ENCODE peak calls at places on chromosomes 16 and 17, in ten cellular contexts. One of them, this sample, is unnamed.
A peak's percentile ranks its signal among the peaks of the same experiment; 100 is the strongest.

GRCh38 chr16:88264641-88265285 is 118.0 kb upstream of the ZNF469 start:
- DNase-seq in uterus: peak; percentile 98
- DNase-seq in Calu3: peak; percentile 98
- DNase-seq in activated T-helper 1 cell treated with anti-CD3 and anti-CD28 coated beads, Interleukin-12 subunit alpha, Interleukin-12 subunit beta, Interleukin-2, Interleukin-4 antibody, amounts not matched to agents 30 ng/mL and 10 ng/mL and 1 ng/mL, durations not matched to agents 14 hours and 24 hours and 36 hours: peak; percentile 11
- DNase-seq in left ventricle myocardium inferior: peak; percentile 93
- DNase-seq in dermis blood vessel endothelial cell: peak; percentile 90
- DNase-seq in pulmonary artery endothelial cell: peak; percentile 66
- DNase-seq in stimulated activated CD8-positive, alpha-beta memory T cell treated with anti-CD3 and anti-CD28 coated beads, Interleukin-15, amount 100 ng/mL, for 24 hours: peak; percentile 14
- DNase-seq in fibroblast of pulmonary artery: peak; percentile 91
- DNase-seq in NCI-H774: no peak
- DNase-seq in this sample: peak; percentile 94

GRCh38 chr17:28276011-28276410 is 43.0 kb upstream of the TMEM97 start:
- DNase-seq in Calu3: no peak
- DNase-seq in activated T-helper 1 cell treated with anti-CD3 and anti-CD28 coated beads, Interleukin-12 subunit alpha, Interleukin-12 subunit beta, Interleukin-2, Interleukin-4 antibody, amounts not matched to agents 30 ng/mL and 10 ng/mL and 1 ng/mL, durations not matched to agents 14 hours and 24 hours and 36 hours: no peak
- DNase-seq in fibroblast of pulmonary artery: no peak
- DNase-seq in stimulated activated CD8-positive, alpha-beta memory T cell treated with anti-CD3 and anti-CD28 coated beads, Interleukin-15, amount 100 ng/mL, for 24 hours: no peak
- DNase-seq in NCI-H774: no peak
- DNase-seq in dermis blood vessel endothelial cell: no peak
- DNase-seq in pulmonary artery endothelial cell: no peak
- DNase-seq in uterus: no peak
- DNase-seq in left ventricle myocardium inferior: no peak
- DNase-seq in this sample: no peak

GRCh38 chr17:75511610-75512575 is 3.4 kb downstream of the CASKIN2 start:
- DNase-seq in Calu3: peak; percentile 79
- DNase-seq in stimulated activated CD8-positive, alpha-beta memory T cell treated with anti-CD3 and anti-CD28 coated beads, Interleukin-15, amount 100 ng/mL, for 24 hours: no peak
- DNase-seq in pulmonary artery endothelial cell: no peak
- DNase-seq in activated T-helper 1 cell treated with anti-CD3 and anti-CD28 coated beads, Interleukin-12 subunit alpha, Interleukin-12 subunit beta, Interleukin-2, Interleukin-4 antibody, amounts not matched to agents 30 ng/mL and 10 ng/mL and 1 ng/mL, durations not matched to agents 14 hours and 24 hours and 36 hours: no peak
- DNase-seq in NCI-H774: peak; percentile 36
- DNase-seq in dermis blood vessel endothelial cell: peak; percentile 52
- DNase-seq in uterus: no peak
- DNase-seq in left ventricle myocardium inferior: peak; percentile 62
- DNase-seq in fibroblast of pulmonary artery: no peak
- DNase-seq in this sample: no peak

GRCh38 chr16:16905850-16906249 is 526.9 kb downstream of the NPIPA7 start:
- DNase-seq in fibroblast of pulmonary artery: no peak
- DNase-seq in stimulated activated CD8-positive, alpha-beta memory T cell treated with anti-CD3 and anti-CD28 coated beads, Interleukin-15, amount 100 ng/mL, for 24 hours: no peak
- DNase-seq in left ventricle myocardium inferior: no peak
- DNase-seq in uterus: no peak
- DNase-seq in dermis blood vessel endothelial cell: no peak
- DNase-seq in Calu3: no peak
- DNase-seq in NCI-H774: no peak
- DNase-seq in pulmonary artery endothelial cell: no peak
- DNase-seq in activated T-helper 1 cell treated with anti-CD3 and anti-CD28 coated beads, Interleukin-12 subunit alpha, Interleukin-12 subunit beta, Interleukin-2, Interleukin-4 antibody, amounts not matched to agents 30 ng/mL and 10 ng/mL and 1 ng/mL, durations not matched to agents 14 hours and 24 hours and 36 hours: no peak
- DNase-seq in this sample: no peak

GRCh38 chr17:20059728-20060188 is 50.6 kb downstream of the SPECC1 start:
- DNase-seq in activated T-helper 1 cell treated with anti-CD3 and anti-CD28 coated beads, Interleukin-12 subunit alpha, Interleukin-12 subunit beta, Interleukin-2, Interleukin-4 antibody, amounts not matched to agents 30 ng/mL and 10 ng/mL and 1 ng/mL, durations not matched to agents 14 hours and 24 hours and 36 hours: no peak
- DNase-seq in left ventricle myocardium inferior: no peak
- DNase-seq in NCI-H774: no peak
- DNase-seq in Calu3: no peak
- DNase-seq in dermis blood vessel endothelial cell: no peak
- DNase-seq in pulmonary artery endothelial cell: no peak
- DNase-seq in stimulated activated CD8-positive, alpha-beta memory T cell treated with anti-CD3 and anti-CD28 coated beads, Interleukin-15, amount 100 ng/mL, for 24 hours: no peak
- DNase-seq in fibroblast of pulmonary artery: peak; percentile 40
- DNase-seq in uterus: no peak
- DNase-seq in this sample: peak; percentile 52

GRCh38 chr17:44314869-44315661 is 6.7 kb downstream of the RUNDC3A start:
- DNase-seq in Calu3: peak; percentile 62
- DNase-seq in dermis blood vessel endothelial cell: peak; percentile 44
- DNase-seq in NCI-H774: peak; percentile 21
- DNase-seq in pulmonary artery endothelial cell: no peak
- DNase-seq in left ventricle myocardium inferior: no peak
- DNase-seq in activated T-helper 1 cell treated with anti-CD3 and anti-CD28 coated beads, Interleukin-12 subunit alpha, Interleukin-12 subunit beta, Interleukin-2, Interleukin-4 antibody, amounts not matched to agents 30 ng/mL and 10 ng/mL and 1 ng/mL, durations not matched to agents 14 hours and 24 hours and 36 hours: peak; percentile 39
- DNase-seq in uterus: no peak
- DNase-seq in stimulated activated CD8-positive, alpha-beta memory T cell treated with anti-CD3 and anti-CD28 coated beads, Interleukin-15, amount 100 ng/mL, for 24 hours: peak; percentile 23
- DNase-seq in fibroblast of pulmonary artery: peak; percentile 31
- DNase-seq in this sample: peak; percentile 93

GRCh38 chr16:49493836-49494235 is 120.2 kb downstream of the C16orf78 start:
- DNase-seq in stimulated activated CD8-positive, alpha-beta memory T cell treated with anti-CD3 and anti-CD28 coated beads, Interleukin-15, amount 100 ng/mL, for 24 hours: no peak
- DNase-seq in activated T-helper 1 cell treated with anti-CD3 and anti-CD28 coated beads, Interleukin-12 subunit alpha, Interleukin-12 subunit beta, Interleukin-2, Interleukin-4 antibody, amounts not matched to agents 30 ng/mL and 10 ng/mL and 1 ng/mL, durations not matched to agents 14 hours and 24 hours and 36 hours: no peak
- DNase-seq in pulmonary artery endothelial cell: no peak
- DNase-seq in uterus: no peak
- DNase-seq in Calu3: no peak
- DNase-seq in left ventricle myocardium inferior: no peak
- DNase-seq in dermis blood vessel endothelial cell: no peak
- DNase-seq in fibroblast of pulmonary artery: no peak
- DNase-seq in NCI-H774: no peak
- DNase-seq in this sample: no peak

GRCh38 chr17:79778504-79779087 is 648 bp downstream of the CBX2 start:
- DNase-seq in activated T-helper 1 cell treated with anti-CD3 and anti-CD28 coated beads, Interleukin-12 subunit alpha, Interleukin-12 subunit beta, Interleukin-2, Interleukin-4 antibody, amounts not matched to agents 30 ng/mL and 10 ng/mL and 1 ng/mL, durations not matched to agents 14 hours and 24 hours and 36 hours: no peak
- DNase-seq in uterus: no peak
- DNase-seq in stimulated activated CD8-positive, alpha-beta memory T cell treated with anti-CD3 and anti-CD28 coated beads, Interleukin-15, amount 100 ng/mL, for 24 hours: no peak
- DNase-seq in left ventricle myocardium inferior: no peak
- DNase-seq in NCI-H774: peak; percentile 13
- DNase-seq in pulmonary artery endothelial cell: no peak
- DNase-seq in fibroblast of pulmonary artery: no peak
- DNase-seq in Calu3: no peak
- DNase-seq in dermis blood vessel endothelial cell: no peak
- DNase-seq in this sample: no peak

GRCh38 chr17:34146440-34147043 is 108.5 kb upstream of the CCL2 start:
- DNase-seq in fibroblast of pulmonary artery: no peak
- DNase-seq in Calu3: peak; percentile 85
- DNase-seq in stimulated activated CD8-positive, alpha-beta memory T cell treated with anti-CD3 and anti-CD28 coated beads, Interleukin-15, amount 100 ng/mL, for 24 hours: no peak
- DNase-seq in dermis blood vessel endothelial cell: peak; percentile 34
- DNase-seq in pulmonary artery endothelial cell: no peak
- DNase-seq in NCI-H774: peak; percentile 32
- DNase-seq in left ventricle myocardium inferior: peak; percentile 48
- DNase-seq in activated T-helper 1 cell treated with anti-CD3 and anti-CD28 coated beads, Interleukin-12 subunit alpha, Interleukin-12 subunit beta, Interleukin-2, Interleukin-4 antibody, amounts not matched to agents 30 ng/mL and 10 ng/mL and 1 ng/mL, durations not matched to agents 14 hours and 24 hours and 36 hours: peak; percentile 53
- DNase-seq in uterus: no peak
- DNase-seq in this sample: peak; percentile 44

GRCh38 chr17:80320496-80320895 is 59.8 kb downstream of the RNF213 start:
- DNase-seq in pulmonary artery endothelial cell: no peak
- DNase-seq in stimulated activated CD8-positive, alpha-beta memory T cell treated with anti-CD3 and anti-CD28 coated beads, Interleukin-15, amount 100 ng/mL, for 24 hours: no peak
- DNase-seq in uterus: no peak
- DNase-seq in dermis blood vessel endothelial cell: no peak
- DNase-seq in left ventricle myocardium inferior: no peak
- DNase-seq in NCI-H774: no peak
- DNase-seq in Calu3: no peak
- DNase-seq in fibroblast of pulmonary artery: no peak
- DNase-seq in activated T-helper 1 cell treated with anti-CD3 and anti-CD28 coated beads, Interleukin-12 subunit alpha, Interleukin-12 subunit beta, Interleukin-2, Interleukin-4 antibody, amounts not matched to agents 30 ng/mL and 10 ng/mL and 1 ng/mL, durations not matched to agents 14 hours and 24 hours and 36 hours: no peak
- DNase-seq in this sample: no peak

GRCh38 chr17:66964930-66965800 is 658 bp downstream of the CACNG4 start:
- DNase-seq in uterus: no peak
- DNase-seq in Calu3: peak; percentile 65
- DNase-seq in dermis blood vessel endothelial cell: peak; percentile 23
- DNase-seq in NCI-H774: peak; percentile 74
- DNase-seq in left ventricle myocardium inferior: no peak
- DNase-seq in fibroblast of pulmonary artery: no peak
- DNase-seq in stimulated activated CD8-positive, alpha-beta memory T cell treated with anti-CD3 and anti-CD28 coated beads, Interleukin-15, amount 100 ng/mL, for 24 hours: no peak
- DNase-seq in pulmonary artery endothelial cell: no peak
- DNase-seq in activated T-helper 1 cell treated with anti-CD3 and anti-CD28 coated beads, Interleukin-12 subunit alpha, Interleukin-12 subunit beta, Interleukin-2, Interleukin-4 antibody, amounts not matched to agents 30 ng/mL and 10 ng/mL and 1 ng/mL, durations not matched to agents 14 hours and 24 hours and 36 hours: no peak
- DNase-seq in this sample: peak; percentile 47

GRCh38 chr17:2138318-2138717 is 83.4 kb downstream of the HIC1 start:
- DNase-seq in activated T-helper 1 cell treated with anti-CD3 and anti-CD28 coated beads, Interleukin-12 subunit alpha, Interleukin-12 subunit beta, Interleukin-2, Interleukin-4 antibody, amounts not matched to agents 30 ng/mL and 10 ng/mL and 1 ng/mL, durations not matched to agents 14 hours and 24 hours and 36 hours: peak; percentile 10
- DNase-seq in left ventricle myocardium inferior: no peak
- DNase-seq in uterus: no peak
- DNase-seq in Calu3: no peak
- DNase-seq in stimulated activated CD8-positive, alpha-beta memory T cell treated with anti-CD3 and anti-CD28 coated beads, Interleukin-15, amount 100 ng/mL, for 24 hours: no peak
- DNase-seq in pulmonary artery endothelial cell: no peak
- DNase-seq in fibroblast of pulmonary artery: peak; percentile 11
- DNase-seq in dermis blood vessel endothelial cell: peak; percentile 17
- DNase-seq in NCI-H774: no peak
- DNase-seq in this sample: no peak

GRCh38 chr16:73071131-73071940 is 23.4 kb upstream of the ZFHX3 start:
- DNase-seq in stimulated activated CD8-positive, alpha-beta memory T cell treated with anti-CD3 and anti-CD28 coated beads, Interleukin-15, amount 100 ng/mL, for 24 hours: no peak
- DNase-seq in fibroblast of pulmonary artery: peak; percentile 57
- DNase-seq in uterus: peak; percentile 53
- DNase-seq in pulmonary artery endothelial cell: no peak
- DNase-seq in dermis blood vessel endothelial cell: peak; percentile 66
- DNase-seq in Calu3: peak; percentile 56
- DNase-seq in NCI-H774: peak; percentile 23
- DNase-seq in left ventricle myocardium inferior: peak; percentile 60
- DNase-seq in activated T-helper 1 cell treated with anti-CD3 and anti-CD28 coated beads, Interleukin-12 subunit alpha, Interleukin-12 subunit beta, Interleukin-2, Interleukin-4 antibody, amounts not matched to agents 30 ng/mL and 10 ng/mL and 1 ng/mL, durations not matched to agents 14 hours and 24 hours and 36 hours: no peak
- DNase-seq in this sample: peak; percentile 67

GRCh38 chr16:48831081-48831722 is 221.2 kb upstream of the N4BP1 start:
- DNase-seq in stimulated activated CD8-positive, alpha-beta memory T cell treated with anti-CD3 and anti-CD28 coated beads, Interleukin-15, amount 100 ng/mL, for 24 hours: no peak
- DNase-seq in uterus: no peak
- DNase-seq in fibroblast of pulmonary artery: no peak
- DNase-seq in NCI-H774: no peak
- DNase-seq in dermis blood vessel endothelial cell: no peak
- DNase-seq in left ventricle myocardium inferior: no peak
- DNase-seq in Calu3: no peak
- DNase-seq in activated T-helper 1 cell treated with anti-CD3 and anti-CD28 coated beads, Interleukin-12 subunit alpha, Interleukin-12 subunit beta, Interleukin-2, Interleukin-4 antibody, amounts not matched to agents 30 ng/mL and 10 ng/mL and 1 ng/mL, durations not matched to agents 14 hours and 24 hours and 36 hours: no peak
- DNase-seq in pulmonary artery endothelial cell: no peak
- DNase-seq in this sample: peak; percentile 6

GRCh38 chr16:69926241-69926640 is 24.9 kb upstream of the CLEC18A start:
- DNase-seq in Calu3: no peak
- DNase-seq in fibroblast of pulmonary artery: no peak
- DNase-seq in left ventricle myocardium inferior: no peak
- DNase-seq in pulmonary artery endothelial cell: no peak
- DNase-seq in dermis blood vessel endothelial cell: no peak
- DNase-seq in activated T-helper 1 cell treated with anti-CD3 and anti-CD28 coated beads, Interleukin-12 subunit alpha, Interleukin-12 subunit beta, Interleukin-2, Interleukin-4 antibody, amounts not matched to agents 30 ng/mL and 10 ng/mL and 1 ng/mL, durations not matched to agents 14 hours and 24 hours and 36 hours: no peak
- DNase-seq in NCI-H774: no peak
- DNase-seq in uterus: no peak
- DNase-seq in stimulated activated CD8-positive, alpha-beta memory T cell treated with anti-CD3 and anti-CD28 coated beads, Interleukin-15, amount 100 ng/mL, for 24 hours: no peak
- DNase-seq in this sample: no peak

GRCh38 chr17:80891096-80892018 is 100.3 kb upstream of the CHMP6 start:
- DNase-seq in left ventricle myocardium inferior: no peak
- DNase-seq in stimulated activated CD8-positive, alpha-beta memory T cell treated with anti-CD3 and anti-CD28 coated beads, Interleukin-15, amount 100 ng/mL, for 24 hours: peak; percentile 41
- DNase-seq in fibroblast of pulmonary artery: peak; percentile 77
- DNase-seq in activated T-helper 1 cell treated with anti-CD3 and anti-CD28 coated beads, Interleukin-12 subunit alpha, Interleukin-12 subunit beta, Interleukin-2, Interleukin-4 antibody, amounts not matched to agents 30 ng/mL and 10 ng/mL and 1 ng/mL, durations not matched to agents 14 hours and 24 hours and 36 hours: peak; percentile 79
- DNase-seq in NCI-H774: no peak
- DNase-seq in pulmonary artery endothelial cell: peak; percentile 41
- DNase-seq in dermis blood vessel endothelial cell: peak; percentile 82
- DNase-seq in Calu3: no peak
- DNase-seq in uterus: no peak
- DNase-seq in this sample: peak; percentile 91

GRCh38 chr16:73060948-73061495 is 13.1 kb upstream of the ZFHX3 start:
- DNase-seq in fibroblast of pulmonary artery: no peak
- DNase-seq in stimulated activated CD8-positive, alpha-beta memory T cell treated with anti-CD3 and anti-CD28 coated beads, Interleukin-15, amount 100 ng/mL, for 24 hours: no peak
- DNase-seq in Calu3: no peak
- DNase-seq in NCI-H774: no peak
- DNase-seq in uterus: no peak
- DNase-seq in activated T-helper 1 cell treated with anti-CD3 and anti-CD28 coated beads, Interleukin-12 subunit alpha, Interleukin-12 subunit beta, Interleukin-2, Interleukin-4 antibody, amounts not matched to agents 30 ng/mL and 10 ng/mL and 1 ng/mL, durations not matched to agents 14 hours and 24 hours and 36 hours: no peak
- DNase-seq in left ventricle myocardium inferior: no peak
- DNase-seq in pulmonary artery endothelial cell: no peak
- DNase-seq in dermis blood vessel endothelial cell: no peak
- DNase-seq in this sample: no peak

GRCh38 chr16:46757339-46758050 is 9.4 kb upstream of the MYLK3 start:
- DNase-seq in NCI-H774: no peak
- DNase-seq in left ventricle myocardium inferior: peak; percentile 84
- DNase-seq in Calu3: peak; percentile 48
- DNase-seq in pulmonary artery endothelial cell: no peak
- DNase-seq in uterus: no peak
- DNase-seq in dermis blood vessel endothelial cell: no peak
- DNase-seq in fibroblast of pulmonary artery: no peak
- DNase-seq in stimulated activated CD8-positive, alpha-beta memory T cell treated with anti-CD3 and anti-CD28 coated beads, Interleukin-15, amount 100 ng/mL, for 24 hours: no peak
- DNase-seq in activated T-helper 1 cell treated with anti-CD3 and anti-CD28 coated beads, Interleukin-12 subunit alpha, Interleukin-12 subunit beta, Interleukin-2, Interleukin-4 antibody, amounts not matched to agents 30 ng/mL and 10 ng/mL and 1 ng/mL, durations not matched to agents 14 hours and 24 hours and 36 hours: no peak
- DNase-seq in this sample: no peak

GRCh38 chr17:57084361-57084801 is 665 bp upstream of the AKAP1 start:
- DNase-seq in activated T-helper 1 cell treated with anti-CD3 and anti-CD28 coated beads, Interleukin-12 subunit alpha, Interleukin-12 subunit beta, Interleukin-2, Interleukin-4 antibody, amounts not matched to agents 30 ng/mL and 10 ng/mL and 1 ng/mL, durations not matched to agents 14 hours and 24 hours and 36 hours: no peak
- DNase-seq in stimulated activated CD8-positive, alpha-beta memory T cell treated with anti-CD3 and anti-CD28 coated beads, Interleukin-15, amount 100 ng/mL, for 24 hours: no peak
- DNase-seq in NCI-H774: no peak
- DNase-seq in Calu3: no peak
- DNase-seq in dermis blood vessel endothelial cell: no peak
- DNase-seq in pulmonary artery endothelial cell: no peak
- DNase-seq in fibroblast of pulmonary artery: no peak
- DNase-seq in left ventricle myocardium inferior: no peak
- DNase-seq in uterus: no peak
- DNase-seq in this sample: no peak

GRCh38 chr17:21124096-21124495 is 2.7 kb upstream of the DHRS7B start:
- DNase-seq in NCI-H774: no peak
- DNase-seq in dermis blood vessel endothelial cell: peak; percentile 30
- DNase-seq in activated T-helper 1 cell treated with anti-CD3 and anti-CD28 coated beads, Interleukin-12 subunit alpha, Interleukin-12 subunit beta, Interleukin-2, Interleukin-4 antibody, amounts not matched to agents 30 ng/mL and 10 ng/mL and 1 ng/mL, durations not matched to agents 14 hours and 24 hours and 36 hours: no peak
- DNase-seq in Calu3: peak; percentile 11
- DNase-seq in left ventricle myocardium inferior: no peak
- DNase-seq in fibroblast of pulmonary artery: no peak
- DNase-seq in uterus: no peak
- DNase-seq in stimulated activated CD8-positive, alpha-beta memory T cell treated with anti-CD3 and anti-CD28 coated beads, Interleukin-15, amount 100 ng/mL, for 24 hours: no peak
- DNase-seq in pulmonary artery endothelial cell: no peak
- DNase-seq in this sample: no peak

GRCh38 chr16:21001262-21001661 is 100.7 kb downstream of the LYRM1 start:
- DNase-seq in pulmonary artery endothelial cell: no peak
- DNase-seq in fibroblast of pulmonary artery: peak; percentile 32
- DNase-seq in activated T-helper 1 cell treated with anti-CD3 and anti-CD28 coated beads, Interleukin-12 subunit alpha, Interleukin-12 subunit beta, Interleukin-2, Interleukin-4 antibody, amounts not matched to agents 30 ng/mL and 10 ng/mL and 1 ng/mL, durations not matched to agents 14 hours and 24 hours and 36 hours: no peak
- DNase-seq in Calu3: peak; percentile 14
- DNase-seq in stimulated activated CD8-positive, alpha-beta memory T cell treated with anti-CD3 and anti-CD28 coated beads, Interleukin-15, amount 100 ng/mL, for 24 hours: no peak
- DNase-seq in NCI-H774: peak; percentile 1
- DNase-seq in left ventricle myocardium inferior: no peak
- DNase-seq in uterus: no peak
- DNase-seq in dermis blood vessel endothelial cell: peak; percentile 49
- DNase-seq in this sample: peak; percentile 18

GRCh38 chr17:2369551-2370210 is 31.2 kb downstream of the MNT start:
- DNase-seq in dermis blood vessel endothelial cell: no peak
- DNase-seq in uterus: no peak
- DNase-seq in fibroblast of pulmonary artery: peak; percentile 31
- DNase-seq in Calu3: no peak
- DNase-seq in stimulated activated CD8-positive, alpha-beta memory T cell treated with anti-CD3 and anti-CD28 coated beads, Interleukin-15, amount 100 ng/mL, for 24 hours: no peak
- DNase-seq in activated T-helper 1 cell treated with anti-CD3 and anti-CD28 coated beads, Interleukin-12 subunit alpha, Interleukin-12 subunit beta, Interleukin-2, Interleukin-4 antibody, amounts not matched to agents 30 ng/mL and 10 ng/mL and 1 ng/mL, durations not matched to agents 14 hours and 24 hours and 36 hours: no peak
- DNase-seq in pulmonary artery endothelial cell: no peak
- DNase-seq in left ventricle myocardium inferior: no peak
- DNase-seq in NCI-H774: no peak
- DNase-seq in this sample: no peak

GRCh38 chr16:50862818-50863672 is 121.2 kb downstream of the CYLD start:
- DNase-seq in pulmonary artery endothelial cell: no peak
- DNase-seq in uterus: no peak
- DNase-seq in fibroblast of pulmonary artery: no peak
- DNase-seq in dermis blood vessel endothelial cell: no peak
- DNase-seq in NCI-H774: no peak
- DNase-seq in left ventricle myocardium inferior: no peak
- DNase-seq in Calu3: no peak
- DNase-seq in stimulated activated CD8-positive, alpha-beta memory T cell treated with anti-CD3 and anti-CD28 coated beads, Interleukin-15, amount 100 ng/mL, for 24 hours: no peak
- DNase-seq in activated T-helper 1 cell treated with anti-CD3 and anti-CD28 coated beads, Interleukin-12 subunit alpha, Interleukin-12 subunit beta, Interleukin-2, Interleukin-4 antibody, amounts not matched to agents 30 ng/mL and 10 ng/mL and 1 ng/mL, durations not matched to agents 14 hours and 24 hours and 36 hours: no peak
- DNase-seq in this sample: no peak

GRCh38 chr17:19244796-19245195 is 7.6 kb downstream of the EPN2 start:
- DNase-seq in NCI-H774: no peak
- DNase-seq in pulmonary artery endothelial cell: no peak
- DNase-seq in stimulated activated CD8-positive, alpha-beta memory T cell treated with anti-CD3 and anti-CD28 coated beads, Interleukin-15, amount 100 ng/mL, for 24 hours: no peak
- DNase-seq in Calu3: no peak
- DNase-seq in left ventricle myocardium inferior: no peak
- DNase-seq in fibroblast of pulmonary artery: no peak
- DNase-seq in uterus: no peak
- DNase-seq in activated T-helper 1 cell treated with anti-CD3 and anti-CD28 coated beads, Interleukin-12 subunit alpha, Interleukin-12 subunit beta, Interleukin-2, Interleukin-4 antibody, amounts not matched to agents 30 ng/mL and 10 ng/mL and 1 ng/mL, durations not matched to agents 14 hours and 24 hours and 36 hours: no peak
- DNase-seq in dermis blood vessel endothelial cell: no peak
- DNase-seq in this sample: no peak

GRCh38 chr16:28189237-28189636 is 22.5 kb downstream of the XPO6 start:
- DNase-seq in left ventricle myocardium inferior: no peak
- DNase-seq in dermis blood vessel endothelial cell: no peak
- DNase-seq in Calu3: no peak
- DNase-seq in pulmonary artery endothelial cell: no peak
- DNase-seq in stimulated activated CD8-positive, alpha-beta memory T cell treated with anti-CD3 and anti-CD28 coated beads, Interleukin-15, amount 100 ng/mL, for 24 hours: no peak
- DNase-seq in NCI-H774: no peak
- DNase-seq in uterus: no peak
- DNase-seq in fibroblast of pulmonary artery: no peak
- DNase-seq in activated T-helper 1 cell treated with anti-CD3 and anti-CD28 coated beads, Interleukin-12 subunit alpha, Interleukin-12 subunit beta, Interleukin-2, Interleukin-4 antibody, amounts not matched to agents 30 ng/mL and 10 ng/mL and 1 ng/mL, durations not matched to agents 14 hours and 24 hours and 36 hours: no peak
- DNase-seq in this sample: peak; percentile 27

GRCh38 chr17:78128616-78129384 is at the start of gene TMC6:
- DNase-seq in Calu3: peak; percentile 79
- DNase-seq in NCI-H774: peak; percentile 73
- DNase-seq in uterus: no peak
- DNase-seq in stimulated activated CD8-positive, alpha-beta memory T cell treated with anti-CD3 and anti-CD28 coated beads, Interleukin-15, amount 100 ng/mL, for 24 hours: no peak
- DNase-seq in fibroblast of pulmonary artery: no peak
- DNase-seq in dermis blood vessel endothelial cell: peak; percentile 45
- DNase-seq in pulmonary artery endothelial cell: no peak
- DNase-seq in activated T-helper 1 cell treated with anti-CD3 and anti-CD28 coated beads, Interleukin-12 subunit alpha, Interleukin-12 subunit beta, Interleukin-2, Interleukin-4 antibody, amounts not matched to agents 30 ng/mL and 10 ng/mL and 1 ng/mL, durations not matched to agents 14 hours and 24 hours and 36 hours: peak; percentile 56
- DNase-seq in left ventricle myocardium inferior: no peak
- DNase-seq in this sample: peak; percentile 74

GRCh38 chr16:19735074-19735867 is 17.2 kb downstream of the IQCK start:
- DNase-seq in dermis blood vessel endothelial cell: no peak
- DNase-seq in stimulated activated CD8-positive, alpha-beta memory T cell treated with anti-CD3 and anti-CD28 coated beads, Interleukin-15, amount 100 ng/mL, for 24 hours: no peak
- DNase-seq in left ventricle myocardium inferior: peak; percentile 28
- DNase-seq in activated T-helper 1 cell treated with anti-CD3 and anti-CD28 coated beads, Interleukin-12 subunit alpha, Interleukin-12 subunit beta, Interleukin-2, Interleukin-4 antibody, amounts not matched to agents 30 ng/mL and 10 ng/mL and 1 ng/mL, durations not matched to agents 14 hours and 24 hours and 36 hours: no peak
- DNase-seq in fibroblast of pulmonary artery: no peak
- DNase-seq in Calu3: no peak
- DNase-seq in NCI-H774: no peak
- DNase-seq in uterus: no peak
- DNase-seq in pulmonary artery endothelial cell: no peak
- DNase-seq in this sample: no peak

GRCh38 chr17:21300601-21301571 is 16.4 kb downstream of the MAP2K3 start:
- DNase-seq in Calu3: no peak
- DNase-seq in stimulated activated CD8-positive, alpha-beta memory T cell treated with anti-CD3 and anti-CD28 coated beads, Interleukin-15, amount 100 ng/mL, for 24 hours: no peak
- DNase-seq in fibroblast of pulmonary artery: no peak
- DNase-seq in left ventricle myocardium inferior: no peak
- DNase-seq in NCI-H774: no peak
- DNase-seq in dermis blood vessel endothelial cell: no peak
- DNase-seq in uterus: no peak
- DNase-seq in pulmonary artery endothelial cell: no peak
- DNase-seq in activated T-helper 1 cell treated with anti-CD3 and anti-CD28 coated beads, Interleukin-12 subunit alpha, Interleukin-12 subunit beta, Interleukin-2, Interleukin-4 antibody, amounts not matched to agents 30 ng/mL and 10 ng/mL and 1 ng/mL, durations not matched to agents 14 hours and 24 hours and 36 hours: no peak
- DNase-seq in this sample: no peak